ENCODE peak calls at places on chromosomes 6 and 20, in nine cellular contexts. I is uterus, V is NT2/D1, T is breast epithelium, A is heart left ventricle, H is OCI-LY7, G is HepG2, Q is Peyer's patch, P is A549. S is an unnamed sample. For H3K4me1, the result is how much of the 10 kb centered on the place peaks cover.

GRCh38 chr6:46410330-46410953 is 80.8 kb downstream of the RCAN2 start:
- DNase-seq in Q (no peak), H (peak), V (peak), I (no peak), P (no peak), T (no peak), A (no peak), G (peak), S (no peak)

GRCh38 chr6:43298565-43299337 is 691 bp downstream of the SLC22A7 start:
- DNase-seq in I (no peak), A (no peak), T (no peak), V (no peak), H (no peak), G (no peak), Q (no peak), P (no peak), S (no peak)

GRCh38 chr6:45072014-45072413 is 256.1 kb upstream of the RUNX2 start:
- DNase-seq in V (no peak), G (no peak), Q (no peak), I (no peak), T (no peak), H (no peak), A (no peak), P (no peak), S (no peak)

GRCh38 chr6:123589973-123590372 is 46.8 kb downstream of the TRDN start:
- DNase-seq in A (no peak), Q (no peak), I (no peak), G (no peak), T (no peak), V (no peak), H (no peak), P (no peak), S (no peak)

GRCh38 chr6:34513628-34514027 is 42.5 kb downstream of the SPDEF start:
- DNase-seq in T (no peak), G (no peak), I (no peak), A (no peak), V (no peak), H (no peak), Q (no peak), P (no peak), S (peak)

GRCh38 chr6:117232191-117232590 is 33.2 kb upstream of the VGLL2 start:
- DNase-seq in G (no peak), A (no peak), P (no peak), T (no peak), Q (no peak), V (no peak), H (no peak), I (no peak), S (no peak)

GRCh38 chr6:119241540-119242309 is 107.8 kb downstream of the MAN1A1 start:
- DNase-seq in T (no peak), P (no peak), V (no peak), I (no peak), G (no peak), Q (no peak), H (no peak), A (no peak), S (no peak)

GRCh38 chr6:36755435-36756348 is 58.1 kb downstream of the RAB44 start:
- DNase-seq in T (no peak), I (no peak), G (peak), V (no peak), Q (peak), A (no peak), H (peak), P (no peak), S (no peak)

GRCh38 chr6:157773248-157773773 is 49.7 kb upstream of the SNX9 start:
- DNase-seq in V (no peak), G (no peak), H (no peak), Q (no peak), P (no peak), I (no peak), A (no peak), T (no peak), S (no peak)

GRCh38 chr6:29847871-29848630 is 20.4 kb downstream of the HLA-G start:
- DNase-seq in V (peak), I (peak), P (peak), T (peak), H (peak), G (peak), Q (peak), A (peak), S (peak)

GRCh38 chr6:153140299-153140698 is 9.2 kb upstream of the RGS17 start:
- DNase-seq in A (no peak), V (no peak), Q (no peak), P (no peak), T (no peak), G (no peak), H (no peak), I (no peak), S (no peak)

GRCh38 chr20:13458860-13459451 is 179.8 kb downstream of the TASP1 start:
- DNase-seq in I (no peak), P (peak), V (peak), T (no peak), G (peak), A (no peak), Q (no peak), H (peak), S (peak)

GRCh38 chr20:46541229-46541935 is 9.1 kb downstream of the OCSTAMP start:
- DNase-seq in Q (no peak), G (no peak), V (no peak), H (no peak), P (no peak), T (no peak), A (no peak), I (no peak), S (no peak)

GRCh38 chr6:41443616-41444525 is 102.3 kb upstream of the FOXP4 start:
- DNase-seq in H (no peak), P (no peak), I (peak), V (no peak), G (no peak), Q (no peak), T (no peak), A (peak), S (peak)

GRCh38 chr6:33787336-33787953 is 1.5 kb downstream of the LEMD2 start:
- DNase-seq in V (no peak), Q (no peak), T (no peak), A (no peak), I (no peak), G (no peak), P (no peak), H (no peak), S (no peak)

GRCh38 chr6:50820590-50821234 is 2.0 kb downstream of the TFAP2B start:
- DNase-seq in H (no peak), T (no peak), G (no peak), A (no peak), P (no peak), Q (no peak), V (no peak), I (no peak), S (no peak)

GRCh38 chr6:74705451-74705850 is 500.4 kb downstream of the COL12A1 start:
- DNase-seq in P (no peak), V (no peak), I (no peak), T (no peak), G (no peak), A (no peak), H (no peak), Q (no peak), S (no peak)

GRCh38 chr20:55650609-55651228 is 354.6 kb downstream of the CBLN4 start:
- DNase-seq in Q (no peak), P (no peak), H (no peak), I (no peak), G (no peak), T (no peak), A (no peak), V (no peak), S (no peak)

GRCh38 chr6:3350252-3350826 is 91.6 kb downstream of the PSMG4 start:
- DNase-seq in I (no peak), P (no peak), V (no peak), Q (no peak), A (no peak), G (no peak), T (no peak), H (no peak), S (no peak)

GRCh38 chr6:3352678-3353077 is 93.9 kb downstream of the PSMG4 start:
- DNase-seq in G (no peak), H (peak), T (no peak), P (no peak), I (no peak), V (no peak), A (no peak), Q (no peak), S (no peak)

GRCh38 chr6:3351837-3352524 is 93.2 kb downstream of the PSMG4 start:
- DNase-seq in H (no peak), V (no peak), A (no peak), G (no peak), I (no peak), Q (no peak), T (no peak), P (no peak), S (no peak)

GRCh38 chr6:3349388-3350251 is 90.9 kb downstream of the PSMG4 start:
- DNase-seq in T (no peak), G (no peak), A (no peak), Q (no peak), P (no peak), I (no peak), V (no peak), H (no peak), S (no peak)

DNA sequence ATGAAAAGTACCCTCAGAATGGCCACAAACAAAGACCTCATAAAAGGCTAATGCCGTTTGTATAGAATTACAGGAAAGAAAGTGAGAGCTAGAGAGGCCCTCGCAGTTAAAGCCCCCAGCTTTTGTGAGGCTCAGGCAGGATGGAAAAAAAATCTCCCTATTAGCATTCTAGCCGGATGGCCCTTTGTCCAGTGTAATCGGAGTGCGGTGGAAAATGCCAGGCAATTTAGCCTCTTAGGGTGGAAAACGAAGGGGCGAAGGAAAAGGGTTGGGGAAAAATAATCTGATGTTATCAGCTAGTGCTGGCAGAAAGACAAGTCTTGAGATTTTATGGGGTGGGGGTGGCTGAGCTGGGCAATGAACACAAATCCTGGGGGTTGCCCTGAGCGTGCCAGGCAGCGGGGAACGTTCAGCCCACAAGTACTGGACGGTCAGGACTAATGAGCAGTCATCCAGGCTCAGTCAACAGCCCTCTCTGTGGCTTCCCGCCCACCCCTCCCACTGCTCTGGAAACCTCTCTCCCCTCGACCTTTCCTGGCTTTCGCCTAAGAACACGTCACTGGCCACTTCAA is 92.4 kb downstream of the PSMG4 start:
- DNase-seq in V (no peak), A (no peak), T (no peak), I (peak), G (no peak), P (no peak), Q (no peak), H (no peak), S (no peak)
- H3K4me1 ChIP-seq in V (under half), A (under half), T (under half), I (under half), G (under half), P (under half), Q (under half), H (under half), S (under half)

GRCh38 chr6:10437891-10438290 is 23.0 kb upstream of the TFAP2A start:
- DNase-seq in G (no peak), I (no peak), T (no peak), Q (no peak), H (no peak), V (no peak), A (no peak), P (no peak), S (no peak)

GRCh38 chr6:10431423-10432164 is 16.7 kb upstream of the TFAP2A start:
- DNase-seq in G (no peak), V (no peak), Q (no peak), I (no peak), T (peak), P (no peak), A (no peak), H (no peak), S (no peak)

GRCh38 chr6:10434235-10434634 is 19.4 kb upstream of the TFAP2A start:
- DNase-seq in T (no peak), V (no peak), H (no peak), G (no peak), P (no peak), I (no peak), A (no peak), Q (no peak), S (no peak)

GRCh38 chr6:10429638-10430427 is 15.0 kb upstream of the TFAP2A start:
- DNase-seq in P (no peak), H (peak), G (peak), V (no peak), I (no peak), T (peak), A (no peak), Q (no peak), S (no peak)

GRCh38 chr6:10433322-10433721 is 18.4 kb upstream of the TFAP2A start:
- DNase-seq in V (no peak), G (no peak), A (no peak), T (no peak), I (no peak), Q (no peak), P (no peak), H (no peak), S (no peak)
- H3K4me1 ChIP-seq in V (under half), G (under half), A (under half), T (under half), I (under half), Q (under half), P (under half), H (under half), S (under half)

DNA sequence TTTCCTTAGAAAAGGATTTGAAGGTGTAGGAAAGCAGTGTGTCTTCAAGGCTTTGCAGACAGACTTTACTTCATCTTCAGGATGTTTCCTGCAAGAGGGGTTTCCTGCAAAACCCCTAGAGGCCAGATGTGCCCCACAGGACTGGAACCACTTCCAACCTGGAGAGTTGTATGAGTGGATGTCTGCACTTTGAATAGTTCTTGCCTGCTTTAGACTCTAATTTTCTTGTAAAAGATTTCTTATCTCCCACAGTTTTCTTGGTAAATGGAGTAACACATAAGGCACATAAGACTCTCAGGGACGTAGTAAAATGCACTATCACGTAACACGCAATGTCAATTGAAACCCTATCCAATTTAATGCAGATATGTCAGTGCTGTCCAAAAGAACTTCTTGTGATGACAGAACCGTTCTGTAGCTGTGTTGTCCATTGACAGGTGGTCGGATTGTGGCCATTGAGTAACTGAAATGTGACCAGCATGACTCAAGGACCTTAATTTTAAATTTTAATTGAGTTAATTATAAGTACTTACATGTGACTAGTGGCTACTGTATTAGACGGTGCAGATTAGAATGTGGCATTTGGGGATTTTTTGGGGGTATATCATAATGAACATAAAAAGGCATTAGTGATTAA is 118.7 kb downstream of the JARID2 start:
- DNase-seq in A (no peak), H (no peak), I (no peak), T (no peak), P (no peak), V (no peak), Q (no peak), G (no peak), S (no peak)
- H3K4me1 ChIP-seq in A (under half), H (under half), I (under half), T (under half), P (under half), V (under half), Q (under half), G (under half), S (under half)

DNA sequence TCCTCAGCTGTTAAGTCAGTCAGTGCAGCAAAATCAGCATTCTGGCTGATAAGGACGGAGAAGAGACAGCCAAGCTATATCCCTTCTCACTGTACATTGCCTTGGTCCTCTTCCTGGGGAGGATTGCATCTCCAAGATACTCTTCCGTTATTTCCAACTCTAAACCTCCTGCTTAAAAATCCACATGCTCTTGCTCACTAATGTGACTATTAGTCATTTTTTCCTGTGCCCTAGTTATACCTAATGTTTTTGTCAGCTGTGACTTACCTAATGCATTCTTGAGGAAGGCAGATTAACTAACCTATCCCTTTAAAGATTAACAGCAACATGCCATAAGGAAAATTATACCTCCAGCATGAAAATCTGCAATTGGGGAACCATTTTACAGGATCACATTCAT is 317.6 kb downstream of the BTBD9 start:
- DNase-seq in H (no peak), Q (no peak), I (no peak), G (no peak), T (no peak), P (no peak), A (no peak), V (no peak), S (no peak)
- H3K4me1 ChIP-seq in H (under half), Q (under half), I (under half), G (under half), T (under half), P (under half), A (under half), V (under half), S (under half)

S was measured in right cardiac atrium.